ENCODE peak calls at places on chromosomes 7 and 10, in six cellular contexts. One of them, this sample, is unnamed.

GRCh38 chr10:119113805-119114732 is 10.2 kb downstream of the DENND10 start:
- DNase-seq in uterus: peak
- DNase-seq in psoas muscle: no peak
- DNase-seq in astrocyte of the cerebellum: no peak
- DNase-seq in upper lobe of right lung: no peak
- DNase-seq in cardiac fibroblast: peak
- DNase-seq in this sample: no peak

GRCh38 chr7:1610678-1611302 is 41.0 kb upstream of the PSMG3 start:
- DNase-seq in upper lobe of right lung: no peak
- DNase-seq in astrocyte of the cerebellum: no peak
- DNase-seq in uterus: no peak
- DNase-seq in cardiac fibroblast: no peak
- DNase-seq in psoas muscle: no peak
- DNase-seq in this sample: no peak

GRCh38 chr10:95841711-95842498 is 65.9 kb upstream of the CC2D2B start:
- DNase-seq in uterus: peak
- DNase-seq in cardiac fibroblast: peak
- DNase-seq in psoas muscle: no peak
- DNase-seq in astrocyte of the cerebellum: peak
- DNase-seq in upper lobe of right lung: no peak
- DNase-seq in this sample: no peak

GRCh38 chr10:91010952-91011351 is 90.1 kb upstream of the ANKRD1 start:
- DNase-seq in astrocyte of the cerebellum: no peak
- DNase-seq in upper lobe of right lung: no peak
- DNase-seq in psoas muscle: no peak
- DNase-seq in cardiac fibroblast: peak
- DNase-seq in uterus: no peak
- DNase-seq in this sample: no peak

GRCh38 chr7:68246189-68246633 is 1249.6 kb downstream of the TYW1 start:
- DNase-seq in upper lobe of right lung: no peak
- DNase-seq in psoas muscle: no peak
- DNase-seq in astrocyte of the cerebellum: no peak
- DNase-seq in cardiac fibroblast: no peak
- DNase-seq in uterus: no peak
- DNase-seq in this sample: no peak

GRCh38 chr7:24978837-24979469 is 1.0 kb downstream of the OSBPL3 start:
- DNase-seq in uterus: no peak
- DNase-seq in cardiac fibroblast: no peak
- DNase-seq in upper lobe of right lung: peak
- DNase-seq in astrocyte of the cerebellum: peak
- DNase-seq in psoas muscle: peak
- DNase-seq in this sample: no peak

GRCh38 chr7:127702938-127703337 is 50.9 kb downstream of the SND1 start:
- DNase-seq in uterus: no peak
- DNase-seq in astrocyte of the cerebellum: no peak
- DNase-seq in upper lobe of right lung: no peak
- DNase-seq in cardiac fibroblast: no peak
- DNase-seq in psoas muscle: no peak
- DNase-seq in this sample: no peak

GRCh38 chr7:131511774-131512535 is 44.5 kb downstream of the PODXL start:
- DNase-seq in cardiac fibroblast: no peak
- DNase-seq in psoas muscle: no peak
- DNase-seq in uterus: no peak
- DNase-seq in astrocyte of the cerebellum: no peak
- DNase-seq in upper lobe of right lung: no peak
- DNase-seq in this sample: peak

GRCh38 chr7:146146866-146147265 is 30.3 kb downstream of the CNTNAP2 start:
- DNase-seq in psoas muscle: no peak
- DNase-seq in upper lobe of right lung: no peak
- DNase-seq in astrocyte of the cerebellum: no peak
- DNase-seq in cardiac fibroblast: peak
- DNase-seq in uterus: no peak
- DNase-seq in this sample: no peak

GRCh38 chr7:131052285-131052942 is 275.3 kb upstream of the MKLN1 start:
- DNase-seq in astrocyte of the cerebellum: no peak
- DNase-seq in psoas muscle: no peak
- DNase-seq in upper lobe of right lung: no peak
- DNase-seq in uterus: no peak
- DNase-seq in cardiac fibroblast: no peak
- DNase-seq in this sample: no peak

GRCh38 chr10:127976286-127976685 is 69.4 kb downstream of the PTPRE start:
- DNase-seq in uterus: no peak
- DNase-seq in upper lobe of right lung: no peak
- DNase-seq in psoas muscle: no peak
- DNase-seq in cardiac fibroblast: peak
- DNase-seq in astrocyte of the cerebellum: no peak
- DNase-seq in this sample: no peak

GRCh38 chr7:14195896-14196295 is 206.4 kb upstream of the ETV1 start:
- DNase-seq in uterus: no peak
- DNase-seq in upper lobe of right lung: no peak
- DNase-seq in psoas muscle: no peak
- DNase-seq in astrocyte of the cerebellum: no peak
- DNase-seq in cardiac fibroblast: peak
- DNase-seq in this sample: no peak

GRCh38 chr10:30215131-30215530 is 133.9 kb downstream of the MTPAP start:
- DNase-seq in cardiac fibroblast: peak
- DNase-seq in astrocyte of the cerebellum: no peak
- DNase-seq in psoas muscle: no peak
- DNase-seq in uterus: no peak
- DNase-seq in upper lobe of right lung: no peak
- DNase-seq in this sample: no peak

GRCh38 chr10:115777646-115778045 is 495.4 kb downstream of the GFRA1 start:
- DNase-seq in cardiac fibroblast: no peak
- DNase-seq in upper lobe of right lung: no peak
- DNase-seq in uterus: no peak
- DNase-seq in astrocyte of the cerebellum: no peak
- DNase-seq in psoas muscle: no peak
- DNase-seq in this sample: no peak

GRCh38 chr7:122556873-122557542 is 141.9 kb downstream of the RNF133 start:
- DNase-seq in cardiac fibroblast: no peak
- DNase-seq in psoas muscle: no peak
- DNase-seq in upper lobe of right lung: no peak
- DNase-seq in astrocyte of the cerebellum: no peak
- DNase-seq in uterus: no peak
- DNase-seq in this sample: no peak

GRCh38 chr10:24551161-24551560 is 172.5 kb downstream of the ARHGAP21 start:
- DNase-seq in uterus: no peak
- DNase-seq in psoas muscle: no peak
- DNase-seq in astrocyte of the cerebellum: no peak
- DNase-seq in upper lobe of right lung: no peak
- DNase-seq in cardiac fibroblast: no peak
- DNase-seq in this sample: peak

GRCh38 chr10:73209705-73210104 is 37.4 kb downstream of the DNAJC9 start:
- DNase-seq in astrocyte of the cerebellum: peak
- DNase-seq in upper lobe of right lung: no peak
- DNase-seq in cardiac fibroblast: peak
- DNase-seq in uterus: no peak
- DNase-seq in psoas muscle: no peak
- DNase-seq in this sample: no peak

GRCh38 chr10:99431190-99431549 is 746 bp upstream of the GOT1 start:
- DNase-seq in cardiac fibroblast: peak
- DNase-seq in upper lobe of right lung: peak
- DNase-seq in uterus: peak
- DNase-seq in psoas muscle: peak
- DNase-seq in astrocyte of the cerebellum: no peak
- DNase-seq in this sample: peak

GRCh38 chr7:35249537-35249907 is 4.4 kb downstream of the TBX20 start:
- DNase-seq in uterus: no peak
- DNase-seq in psoas muscle: no peak
- DNase-seq in astrocyte of the cerebellum: no peak
- DNase-seq in upper lobe of right lung: no peak
- DNase-seq in cardiac fibroblast: peak
- DNase-seq in this sample: peak

GRCh38 chr7:29484280-29484679 is 79.4 kb upstream of the PRR15 start:
- DNase-seq in upper lobe of right lung: no peak
- DNase-seq in astrocyte of the cerebellum: no peak
- DNase-seq in uterus: no peak
- DNase-seq in psoas muscle: no peak
- DNase-seq in cardiac fibroblast: no peak
- DNase-seq in this sample: no peak

GRCh38 chr7:137891016-137891655 is 44.4 kb upstream of the DGKI start:
- DNase-seq in psoas muscle: no peak
- DNase-seq in upper lobe of right lung: no peak
- DNase-seq in uterus: no peak
- DNase-seq in cardiac fibroblast: no peak
- DNase-seq in astrocyte of the cerebellum: no peak
- DNase-seq in this sample: no peak

DNA sequence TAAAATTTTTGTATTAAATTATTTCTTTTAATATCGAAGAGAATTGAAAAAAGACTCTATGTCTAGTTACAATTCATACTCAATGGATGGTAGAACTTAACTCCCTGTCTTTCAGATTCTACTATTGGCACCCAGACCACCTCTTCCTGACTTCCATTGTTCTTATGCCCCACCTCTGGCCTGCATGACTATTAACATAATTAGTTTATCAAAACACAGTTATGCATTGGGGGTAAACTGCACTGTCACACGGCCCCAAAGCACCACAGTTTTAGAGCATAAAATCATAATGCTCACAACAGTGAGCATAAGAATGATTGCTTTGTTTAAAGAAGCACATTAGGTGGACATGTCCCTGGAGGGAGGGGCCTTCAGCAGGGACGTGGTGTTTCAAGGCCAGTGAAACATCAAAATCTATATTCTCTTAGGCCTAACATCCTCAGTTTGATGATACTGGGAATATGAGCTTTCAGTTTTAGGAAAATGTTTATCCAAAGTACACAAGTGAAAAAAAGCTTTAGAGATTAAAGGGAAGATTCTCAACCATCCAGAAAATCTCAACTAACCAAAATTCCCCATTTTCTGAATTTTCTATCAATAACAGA is 79.8 kb downstream of the NRP1 start:
- DNase-seq in astrocyte of the cerebellum: no peak
- DNase-seq in upper lobe of right lung: no peak
- DNase-seq in psoas muscle: no peak
- DNase-seq in uterus: no peak
- DNase-seq in cardiac fibroblast: no peak
- DNase-seq in this sample: no peak
- TF ChIP-seq CTCF in astrocyte of the cerebellum: no peak
- TF ChIP-seq CTCF in upper lobe of right lung: no peak
- TF ChIP-seq CTCF in psoas muscle: no peak
- TF ChIP-seq CTCF in uterus: no peak
- TF ChIP-seq CTCF in cardiac fibroblast: no peak
- TF ChIP-seq CTCF in this sample: no peak

GRCh38 chr7:13017881-13018280 is 330.4 kb downstream of the ARL4A start:
- DNase-seq in astrocyte of the cerebellum: no peak
- DNase-seq in upper lobe of right lung: no peak
- DNase-seq in psoas muscle: no peak
- DNase-seq in uterus: no peak
- DNase-seq in cardiac fibroblast: peak
- DNase-seq in this sample: no peak
- H3K4me3 ChIP-seq in astrocyte of the cerebellum: no peak
- H3K4me3 ChIP-seq in upper lobe of right lung: no peak
- H3K4me3 ChIP-seq in psoas muscle: no peak
- H3K4me3 ChIP-seq in uterus: no peak
- H3K4me3 ChIP-seq in cardiac fibroblast: no peak
- H3K4me3 ChIP-seq in this sample: no peak

GRCh38 chr10:22984066-22984465 is 56.2 kb downstream of the ARMC3 start:
- DNase-seq in upper lobe of right lung: no peak
- DNase-seq in astrocyte of the cerebellum: no peak
- DNase-seq in psoas muscle: no peak
- DNase-seq in uterus: no peak
- DNase-seq in cardiac fibroblast: peak
- DNase-seq in this sample: no peak

GRCh38 chr10:22992075-22992474 is 64.2 kb downstream of the ARMC3 start:
- DNase-seq in psoas muscle: no peak
- DNase-seq in astrocyte of the cerebellum: no peak
- DNase-seq in uterus: no peak
- DNase-seq in upper lobe of right lung: no peak
- DNase-seq in cardiac fibroblast: no peak
- DNase-seq in this sample: no peak

GRCh38 chr10:22988581-22989360 is 60.9 kb downstream of the ARMC3 start:
- DNase-seq in cardiac fibroblast: peak
- DNase-seq in astrocyte of the cerebellum: peak
- DNase-seq in psoas muscle: no peak
- DNase-seq in uterus: peak
- DNase-seq in upper lobe of right lung: no peak
- DNase-seq in this sample: peak

GRCh38 chr10:22990443-22990842 is 62.6 kb downstream of the ARMC3 start:
- DNase-seq in upper lobe of right lung: no peak
- DNase-seq in uterus: no peak
- DNase-seq in psoas muscle: no peak
- DNase-seq in cardiac fibroblast: no peak
- DNase-seq in astrocyte of the cerebellum: no peak
- DNase-seq in this sample: no peak

DNA sequence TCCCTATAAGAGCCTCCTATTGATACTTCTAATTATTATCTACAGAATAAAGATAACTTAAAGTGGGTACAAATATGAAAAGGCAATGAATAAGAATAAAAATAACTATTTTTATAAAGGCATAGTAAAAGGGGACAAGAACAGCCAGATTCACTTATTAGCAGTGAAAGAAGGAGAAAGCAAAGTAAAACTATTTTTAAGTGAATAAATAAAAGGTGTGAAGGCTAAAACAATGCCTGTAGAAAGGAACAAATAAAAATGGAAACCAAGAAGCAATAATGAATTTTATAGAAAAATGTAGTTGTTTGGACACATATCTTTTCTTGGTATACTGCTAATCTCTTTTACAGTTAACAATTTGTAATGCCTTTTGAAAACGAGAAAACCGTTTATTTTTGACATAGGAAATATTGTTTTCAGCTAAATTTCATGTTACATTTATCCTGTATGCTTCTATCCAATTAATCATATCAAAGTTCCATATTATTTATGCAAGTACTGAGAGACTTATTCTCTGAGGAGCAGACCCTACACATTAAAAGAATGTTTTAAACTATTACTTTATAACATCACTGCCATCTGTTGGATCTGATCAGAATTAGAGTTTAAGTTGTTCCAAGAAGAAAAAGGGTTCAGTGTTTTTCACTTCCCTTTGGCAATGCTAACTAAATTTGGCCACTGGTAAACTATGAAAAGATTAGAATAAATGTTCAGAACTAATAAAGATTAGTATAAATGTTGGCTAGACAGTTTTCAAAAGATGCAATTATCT is 59.1 kb downstream of the ARMC3 start:
- DNase-seq in astrocyte of the cerebellum: peak
- DNase-seq in upper lobe of right lung: no peak
- DNase-seq in psoas muscle: no peak
- DNase-seq in cardiac fibroblast: peak
- DNase-seq in uterus: no peak
- DNase-seq in this sample: no peak
- TF ChIP-seq CTCF in astrocyte of the cerebellum: peak
- TF ChIP-seq CTCF in upper lobe of right lung: peak
- TF ChIP-seq CTCF in psoas muscle: peak
- TF ChIP-seq CTCF in cardiac fibroblast: peak
- TF ChIP-seq CTCF in uterus: peak
- TF ChIP-seq CTCF in this sample: no peak

DNA sequence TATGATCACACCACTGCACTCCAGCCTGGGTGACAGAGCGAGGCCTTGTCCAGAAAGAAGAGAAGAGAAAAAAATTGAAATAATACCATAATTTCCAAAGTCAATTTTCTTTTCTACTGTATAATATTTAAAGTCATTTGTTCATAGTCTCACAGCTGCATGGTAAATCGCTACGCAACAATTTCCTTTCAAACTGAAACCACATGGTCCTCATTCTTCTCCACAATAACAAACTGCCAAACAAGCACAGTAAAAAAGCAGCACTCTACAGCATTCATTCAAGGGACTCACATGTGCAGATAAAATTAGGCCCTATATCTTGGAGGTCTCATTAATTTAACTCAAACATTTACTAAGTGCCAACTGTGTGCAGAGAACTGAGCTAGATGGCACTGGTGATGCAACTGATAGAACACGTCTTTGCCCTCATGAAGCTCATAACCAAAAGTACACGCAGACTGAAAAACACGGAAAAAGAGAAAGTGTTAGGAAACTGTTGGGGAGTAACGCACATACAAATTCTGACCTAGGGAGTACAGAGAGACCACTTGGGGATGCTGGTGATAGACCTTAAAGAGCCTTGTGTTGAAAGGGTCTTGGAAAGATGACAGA is 68.4 kb upstream of the SRRM3 start:
- DNase-seq in astrocyte of the cerebellum: no peak
- DNase-seq in cardiac fibroblast: no peak
- DNase-seq in uterus: no peak
- DNase-seq in upper lobe of right lung: no peak
- DNase-seq in psoas muscle: no peak
- DNase-seq in this sample: no peak
- H3K4me3 ChIP-seq in astrocyte of the cerebellum: no peak
- H3K4me3 ChIP-seq in cardiac fibroblast: no peak
- H3K4me3 ChIP-seq in uterus: no peak
- H3K4me3 ChIP-seq in upper lobe of right lung: no peak
- H3K4me3 ChIP-seq in psoas muscle: no peak
- H3K4me3 ChIP-seq in this sample: no peak

This sample was measured in right atrium auricular region.